ENCODE peak calls at places on chromosomes 16 and 17, in six cellular contexts. One of them, this sample, is unnamed.

GRCh38 chr17:3917391-3917931 is 1.2 kb upstream of the P2RX1 start:
- DNase-seq in K562: peak; percentile 77
- DNase-seq in CD8-positive, alpha-beta T cell: no peak
- DNase-seq in body of pancreas: peak; percentile 54
- DNase-seq in SK-N-SH: peak; percentile 84
- DNase-seq in esophagus muscularis mucosa: no peak
- DNase-seq in this sample: no peak

GRCh38 chr17:35903451-35903850 is 23.3 kb upstream of the CCL5 start:
- DNase-seq in K562: no peak
- DNase-seq in CD8-positive, alpha-beta T cell: no peak
- DNase-seq in body of pancreas: no peak
- DNase-seq in SK-N-SH: no peak
- DNase-seq in esophagus muscularis mucosa: no peak
- DNase-seq in this sample: no peak

GRCh38 chr16:19046062-19046461 is 21.4 kb upstream of the COQ7 start:
- DNase-seq in K562: no peak
- DNase-seq in CD8-positive, alpha-beta T cell: no peak
- DNase-seq in body of pancreas: no peak
- DNase-seq in SK-N-SH: no peak
- DNase-seq in esophagus muscularis mucosa: no peak
- DNase-seq in this sample: no peak

GRCh38 chr17:75604034-75604695 is 16.6 kb downstream of the MYO15B start:
- DNase-seq in K562: peak; percentile 57
- DNase-seq in CD8-positive, alpha-beta T cell: no peak
- DNase-seq in body of pancreas: no peak
- DNase-seq in SK-N-SH: no peak
- DNase-seq in esophagus muscularis mucosa: no peak
- DNase-seq in this sample: no peak

GRCh38 chr17:35616506-35616905 is 29.4 kb downstream of the AP2B1 start:
- DNase-seq in K562: no peak
- DNase-seq in CD8-positive, alpha-beta T cell: no peak
- DNase-seq in body of pancreas: no peak
- DNase-seq in SK-N-SH: no peak
- DNase-seq in esophagus muscularis mucosa: no peak
- DNase-seq in this sample: no peak

GRCh38 chr17:33674685-33675084 is 381.6 kb upstream of the ASIC2 start:
- DNase-seq in K562: peak; percentile 66
- DNase-seq in CD8-positive, alpha-beta T cell: peak; percentile 16
- DNase-seq in body of pancreas: peak; percentile 53
- DNase-seq in SK-N-SH: peak; percentile 62
- DNase-seq in esophagus muscularis mucosa: no peak
- DNase-seq in this sample: no peak

GRCh38 chr16:782766-783403 is 5.3 kb downstream of the RPUSD1 start:
- DNase-seq in K562: no peak
- DNase-seq in CD8-positive, alpha-beta T cell: no peak
- DNase-seq in body of pancreas: no peak
- DNase-seq in SK-N-SH: peak; percentile 72
- DNase-seq in esophagus muscularis mucosa: no peak
- DNase-seq in this sample: no peak

GRCh38 chr17:81701288-81702071 is 1.7 kb upstream of the MRPL12 start:
- DNase-seq in K562: peak; percentile 68
- DNase-seq in CD8-positive, alpha-beta T cell: no peak
- DNase-seq in body of pancreas: no peak
- DNase-seq in SK-N-SH: no peak
- DNase-seq in esophagus muscularis mucosa: no peak
- DNase-seq in this sample: no peak

GRCh38 chr17:38428150-38428642 is at the start of gene ARHGAP23:
- DNase-seq in K562: peak; percentile 63
- DNase-seq in CD8-positive, alpha-beta T cell: peak; percentile 22
- DNase-seq in body of pancreas: peak; percentile 69
- DNase-seq in SK-N-SH: peak; percentile 96
- DNase-seq in esophagus muscularis mucosa: no peak
- DNase-seq in this sample: peak; percentile 24

GRCh38 chr16:87681990-87682570 is 79.8 kb downstream of the JPH3 start:
- DNase-seq in K562: no peak
- DNase-seq in CD8-positive, alpha-beta T cell: no peak
- DNase-seq in body of pancreas: no peak
- DNase-seq in SK-N-SH: no peak
- DNase-seq in esophagus muscularis mucosa: no peak
- DNase-seq in this sample: no peak

GRCh38 chr17:48153711-48154642 is 46.4 kb downstream of the SNX11 start:
- DNase-seq in K562: peak; percentile 70
- DNase-seq in CD8-positive, alpha-beta T cell: no peak
- DNase-seq in body of pancreas: peak; percentile 76
- DNase-seq in SK-N-SH: peak; percentile 62
- DNase-seq in esophagus muscularis mucosa: no peak
- DNase-seq in this sample: no peak

GRCh38 chr17:57086069-57086930 is 1.3 kb downstream of the AKAP1 start:
- DNase-seq in K562: peak; percentile 31
- DNase-seq in CD8-positive, alpha-beta T cell: no peak
- DNase-seq in body of pancreas: peak; percentile 38
- DNase-seq in SK-N-SH: peak; percentile 68
- DNase-seq in esophagus muscularis mucosa: no peak
- DNase-seq in this sample: peak; percentile 27

GRCh38 chr17:51676691-51677487 is 416.5 kb downstream of the UTP18 start:
- DNase-seq in K562: no peak
- DNase-seq in CD8-positive, alpha-beta T cell: no peak
- DNase-seq in body of pancreas: no peak
- DNase-seq in SK-N-SH: no peak
- DNase-seq in esophagus muscularis mucosa: peak; percentile 78
- DNase-seq in this sample: no peak

GRCh38 chr16:57760357-57761160 is 25.0 kb downstream of the KATNB1 start:
- DNase-seq in K562: no peak
- DNase-seq in CD8-positive, alpha-beta T cell: no peak
- DNase-seq in body of pancreas: no peak
- DNase-seq in SK-N-SH: no peak
- DNase-seq in esophagus muscularis mucosa: no peak
- DNase-seq in this sample: no peak

GRCh38 chr16:53080345-53081031 is 25.7 kb downstream of the CHD9 start:
- DNase-seq in K562: no peak
- DNase-seq in CD8-positive, alpha-beta T cell: no peak
- DNase-seq in body of pancreas: peak; percentile 35
- DNase-seq in SK-N-SH: peak; percentile 78
- DNase-seq in esophagus muscularis mucosa: no peak
- DNase-seq in this sample: no peak

GRCh38 chr17:75295220-75296158 is 6.3 kb upstream of the SLC25A19 start:
- DNase-seq in K562: peak; percentile 47
- DNase-seq in CD8-positive, alpha-beta T cell: no peak
- DNase-seq in body of pancreas: no peak
- DNase-seq in SK-N-SH: no peak
- DNase-seq in esophagus muscularis mucosa: no peak
- DNase-seq in this sample: no peak

GRCh38 chr16:50381679-50382440 is 13.1 kb upstream of the BRD7 start:
- DNase-seq in K562: peak; percentile 29
- DNase-seq in CD8-positive, alpha-beta T cell: no peak
- DNase-seq in body of pancreas: no peak
- DNase-seq in SK-N-SH: no peak
- DNase-seq in esophagus muscularis mucosa: no peak
- DNase-seq in this sample: no peak

GRCh38 chr17:82926716-82927115 is 86.9 kb upstream of the ZNF750 start:
- DNase-seq in K562: no peak
- DNase-seq in CD8-positive, alpha-beta T cell: no peak
- DNase-seq in body of pancreas: no peak
- DNase-seq in SK-N-SH: no peak
- DNase-seq in esophagus muscularis mucosa: no peak
- DNase-seq in this sample: no peak

DNA sequence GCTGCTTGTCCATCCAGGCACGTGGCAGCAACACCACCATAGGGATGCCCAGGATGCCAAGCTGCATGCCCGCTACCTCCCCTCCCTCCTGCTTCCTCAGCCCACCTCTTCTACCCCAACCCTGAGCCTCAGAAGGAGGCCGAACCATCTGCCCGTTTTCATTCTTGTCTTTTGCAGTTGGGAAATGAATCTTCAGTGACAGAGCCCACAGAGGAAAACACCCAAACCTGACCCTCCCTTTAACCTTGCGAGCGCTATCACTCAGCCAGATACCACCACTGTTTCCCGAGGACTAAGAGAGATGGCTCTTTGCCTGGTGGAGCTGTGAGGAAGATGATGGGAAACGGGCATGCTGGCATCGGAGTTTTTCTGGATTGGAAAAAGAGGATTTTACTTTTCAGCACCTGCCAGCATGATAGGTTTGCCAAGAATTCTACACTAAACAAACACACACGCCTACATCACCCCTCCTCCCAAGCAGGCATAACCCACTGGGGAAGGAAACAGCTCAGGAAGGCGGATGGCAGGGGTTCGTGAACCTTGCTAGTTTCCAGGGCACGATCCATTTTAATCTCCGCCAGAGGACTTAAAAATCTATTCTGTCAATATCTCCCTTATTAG is 457.3 kb downstream of the SLC39A11 start:
- DNase-seq in K562: no peak
- DNase-seq in CD8-positive, alpha-beta T cell: no peak
- DNase-seq in body of pancreas: no peak
- DNase-seq in SK-N-SH: no peak
- DNase-seq in esophagus muscularis mucosa: no peak
- DNase-seq in this sample: no peak
- H3K27ac ChIP-seq in K562: no peak overlapping the region
- H3K27ac ChIP-seq in CD8-positive, alpha-beta T cell: no peak overlapping the region
- H3K27ac ChIP-seq in body of pancreas: no peak overlapping the region
- H3K27ac ChIP-seq in SK-N-SH: no peak overlapping the region
- H3K27ac ChIP-seq in esophagus muscularis mucosa: no peak overlapping the region
- H3K27ac ChIP-seq in this sample: no peak overlapping the region

DNA sequence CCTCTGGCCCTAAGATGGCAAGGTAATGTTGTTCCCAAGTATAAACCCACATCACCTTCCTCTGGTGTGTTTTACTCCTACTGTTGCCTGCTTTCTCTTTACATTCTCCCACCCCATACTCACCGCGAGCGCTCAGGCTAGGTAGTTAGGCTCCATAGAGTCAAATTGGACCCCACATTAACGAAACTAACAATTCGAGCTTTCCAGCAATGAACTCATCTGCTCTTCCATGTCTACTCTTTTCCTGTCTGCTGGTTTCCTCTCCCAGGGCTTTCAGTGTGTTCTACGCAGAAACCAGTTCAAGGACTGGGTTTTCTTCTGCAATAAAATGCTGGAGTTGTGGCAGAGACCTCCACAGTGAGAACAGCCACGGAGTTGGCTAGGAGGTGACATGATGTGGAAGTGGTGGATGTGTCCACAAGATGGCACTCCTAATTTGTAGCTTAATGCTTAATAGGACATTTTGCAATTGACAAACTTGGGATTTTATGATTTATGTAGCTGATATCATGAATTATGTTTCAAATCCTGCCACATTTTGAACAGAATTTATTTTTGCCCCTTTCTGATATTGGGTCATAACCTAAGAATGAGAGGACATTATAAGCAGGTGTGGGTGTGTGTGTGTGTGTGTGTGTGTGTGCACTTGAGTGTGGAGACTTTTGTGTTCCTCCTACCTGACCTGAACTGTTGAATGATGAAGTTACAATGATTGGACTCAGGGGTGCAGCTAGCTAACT is 2.2 kb upstream of the UQCRC2 start:
- DNase-seq in K562: peak; percentile 37
- DNase-seq in CD8-positive, alpha-beta T cell: no peak
- DNase-seq in body of pancreas: no peak
- DNase-seq in SK-N-SH: peak; percentile 34
- DNase-seq in esophagus muscularis mucosa: no peak
- DNase-seq in this sample: peak; percentile 9
- H3K27ac ChIP-seq in K562: no peak overlapping the region
- H3K27ac ChIP-seq in CD8-positive, alpha-beta T cell: no peak overlapping the region
- H3K27ac ChIP-seq in body of pancreas: no peak overlapping the region
- H3K27ac ChIP-seq in SK-N-SH: no peak overlapping the region
- H3K27ac ChIP-seq in esophagus muscularis mucosa: no peak overlapping the region
- H3K27ac ChIP-seq in this sample: no peak overlapping the region

GRCh38 chr17:40554646-40555295 is 10.5 kb downstream of the CCR7 start:
- DNase-seq in K562: no peak
- DNase-seq in CD8-positive, alpha-beta T cell: no peak
- DNase-seq in body of pancreas: peak; percentile 6
- DNase-seq in SK-N-SH: no peak
- DNase-seq in esophagus muscularis mucosa: peak; percentile 50
- DNase-seq in this sample: no peak
- H3K27ac ChIP-seq in K562: peak overlapping the region; percentile 66
- H3K27ac ChIP-seq in CD8-positive, alpha-beta T cell: peak overlapping the region; percentile 23
- H3K27ac ChIP-seq in body of pancreas: no peak overlapping the region
- H3K27ac ChIP-seq in SK-N-SH: no peak overlapping the region
- H3K27ac ChIP-seq in esophagus muscularis mucosa: peak overlapping the region; percentile 71
- H3K27ac ChIP-seq in this sample: peak overlapping the region; percentile 59

GRCh38 chr16:83979456-83979855 is 11.4 kb downstream of the NECAB2 start:
- DNase-seq in K562: no peak
- DNase-seq in CD8-positive, alpha-beta T cell: no peak
- DNase-seq in body of pancreas: no peak
- DNase-seq in SK-N-SH: no peak
- DNase-seq in esophagus muscularis mucosa: no peak
- DNase-seq in this sample: no peak
- H3K27ac ChIP-seq in K562: no peak overlapping the region
- H3K27ac ChIP-seq in CD8-positive, alpha-beta T cell: no peak overlapping the region
- H3K27ac ChIP-seq in body of pancreas: no peak overlapping the region
- H3K27ac ChIP-seq in SK-N-SH: no peak overlapping the region
- H3K27ac ChIP-seq in esophagus muscularis mucosa: no peak overlapping the region
- H3K27ac ChIP-seq in this sample: no peak overlapping the region

GRCh38 chr17:404703-405102 is 52.1 kb upstream of the RPH3AL start:
- DNase-seq in K562: no peak
- DNase-seq in CD8-positive, alpha-beta T cell: no peak
- DNase-seq in body of pancreas: no peak
- DNase-seq in SK-N-SH: no peak
- DNase-seq in esophagus muscularis mucosa: no peak
- DNase-seq in this sample: no peak
- H3K27ac ChIP-seq in K562: no peak overlapping the region
- H3K27ac ChIP-seq in CD8-positive, alpha-beta T cell: no peak overlapping the region
- H3K27ac ChIP-seq in body of pancreas: no peak overlapping the region
- H3K27ac ChIP-seq in SK-N-SH: no peak overlapping the region
- H3K27ac ChIP-seq in esophagus muscularis mucosa: no peak overlapping the region
- H3K27ac ChIP-seq in this sample: no peak overlapping the region

DNA sequence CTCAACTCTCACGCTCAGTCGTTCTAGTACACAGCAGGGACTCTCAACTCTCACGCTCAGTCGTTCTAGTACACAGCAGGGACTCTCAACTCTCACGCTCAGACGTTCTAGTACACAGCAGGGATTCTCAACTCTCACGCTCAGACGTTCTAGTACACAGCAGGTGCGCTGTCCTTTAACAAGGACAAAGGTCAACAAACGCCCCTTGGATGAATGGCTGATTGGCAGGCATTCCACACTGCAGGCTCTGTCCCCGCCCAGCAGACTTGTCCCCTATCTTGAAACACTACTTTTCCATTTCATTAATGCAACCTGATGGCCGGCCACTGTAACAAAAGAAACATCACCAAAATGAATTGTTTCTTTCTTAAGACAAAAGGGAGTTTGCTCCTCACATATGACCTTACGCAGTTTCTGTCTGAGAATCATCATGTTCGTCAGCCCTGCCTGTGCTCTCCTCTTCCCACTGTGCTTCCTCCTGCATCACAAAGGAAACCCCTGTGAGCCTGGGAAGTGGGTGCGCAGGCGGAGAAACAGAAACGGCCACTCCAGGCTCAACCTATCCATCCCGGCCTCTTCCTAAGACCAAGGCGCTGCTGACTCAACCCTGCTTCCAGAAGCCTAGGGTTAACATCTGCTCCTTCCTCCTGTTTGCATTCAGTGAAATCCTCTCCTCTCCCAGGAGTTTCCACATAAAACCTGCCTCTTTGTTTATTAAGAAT is 59.8 kb downstream of the ANKRD11 start:
- DNase-seq in K562: no peak
- DNase-seq in CD8-positive, alpha-beta T cell: no peak
- DNase-seq in body of pancreas: no peak
- DNase-seq in SK-N-SH: no peak
- DNase-seq in esophagus muscularis mucosa: no peak
- DNase-seq in this sample: no peak
- H3K27ac ChIP-seq in K562: no peak overlapping the region
- H3K27ac ChIP-seq in CD8-positive, alpha-beta T cell: no peak overlapping the region
- H3K27ac ChIP-seq in body of pancreas: no peak overlapping the region
- H3K27ac ChIP-seq in SK-N-SH: no peak overlapping the region
- H3K27ac ChIP-seq in esophagus muscularis mucosa: no peak overlapping the region
- H3K27ac ChIP-seq in this sample: no peak overlapping the region

This sample was measured in CD8-positive, alpha-beta memory T cell.